ENCODE peak calls at places on chromosome 16, in four cellular contexts. H, O, Z and C are unnamed samples. For H3K4me1, the result is how much of the 10 kb centered on the place peaks cover.

GRCh38 chr16:72198021-72198420 is 26.1 kb upstream of the PMFBP1 start:
- DNase-seq in Z (no peak), O (peak), H (no peak), C (no peak)

GRCh38 chr16:57627184-57627871 is 1.1 kb upstream of the ADGRG1 start:
- DNase-seq in H (no peak), O (no peak), Z (no peak), C (no peak)

GRCh38 chr16:81798311-81799137 is 19.4 kb downstream of the PLCG2 start:
- DNase-seq in H (no peak), Z (peak), O (no peak), C (no peak)

GRCh38 chr16:89612415-89612814 is 1.0 kb upstream of the DPEP1 start:
- DNase-seq in H (no peak), Z (no peak), O (no peak), C (no peak)

GRCh38 chr16:89621136-89621697 is 7.8 kb downstream of the DPEP1 start:
- DNase-seq in O (no peak), H (no peak), Z (no peak), C (no peak)

GRCh38 chr16:10616744-10617640 is 36.6 kb upstream of the EMP2 start:
- DNase-seq in H (peak), Z (no peak), O (peak), C (peak)

GRCh38 chr16:67395458-67396158 is 2.3 kb upstream of the TPPP3 start:
- DNase-seq in Z (peak), H (no peak), O (no peak), C (no peak)

GRCh38 chr16:64717871-64718270 is 404.0 kb downstream of the CDH11 start:
- DNase-seq in O (no peak), H (no peak), Z (no peak), C (no peak)

GRCh38 chr16:68374251-68374805 is 63.5 kb downstream of the PRMT7 start:
- DNase-seq in Z (no peak), O (no peak), H (no peak), C (no peak)

GRCh38 chr16:85927326-85927725 is 28.4 kb downstream of the IRF8 start:
- DNase-seq in O (no peak), H (no peak), Z (no peak), C (no peak)

GRCh38 chr16:85927938-85928337 is 29.0 kb downstream of the IRF8 start:
- DNase-seq in H (no peak), Z (no peak), O (no peak), C (no peak)

GRCh38 chr16:85928411-85928820 is 29.5 kb downstream of the IRF8 start:
- DNase-seq in H (peak), O (no peak), Z (no peak), C (no peak)

GRCh38 chr16:85924675-85925074 is 25.7 kb downstream of the IRF8 start:
- DNase-seq in Z (no peak), O (no peak), H (no peak), C (no peak)

DNA sequence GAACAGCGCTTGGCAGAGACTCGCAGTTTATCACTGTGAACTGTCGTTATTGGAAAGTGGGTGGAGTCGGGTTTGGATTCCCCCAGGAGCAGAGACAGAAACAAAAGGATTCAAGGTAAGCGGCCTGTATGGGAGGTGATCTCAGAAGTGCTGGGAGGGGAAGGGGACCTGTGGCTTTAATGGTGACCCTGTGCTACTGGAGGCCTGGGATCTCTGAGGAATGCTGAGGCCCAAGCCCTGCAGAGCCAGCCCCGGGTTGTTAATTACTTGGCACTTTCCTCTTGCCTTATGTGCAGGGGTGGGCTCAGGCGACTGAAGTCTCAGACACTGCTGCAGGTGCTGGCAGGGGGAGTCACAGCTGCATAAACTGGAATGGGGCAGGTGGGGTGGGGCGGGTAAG is 27.4 kb downstream of the IRF8 start:
- DNase-seq in O (no peak), Z (no peak), H (no peak), C (no peak)
- H3K4me1 ChIP-seq in O (under half), Z (under half), H (under half), C (under half)

GRCh38 chr16:88610080-88610479 is 28.3 kb upstream of the IL17C start:
- DNase-seq in O (no peak), Z (no peak), H (no peak), C (no peak)

GRCh38 chr16:88613911-88614817 is 24.2 kb upstream of the IL17C start:
- DNase-seq in O (no peak), Z (no peak), H (no peak), C (no peak)

GRCh38 chr16:88608076-88608475 is 30.3 kb upstream of the IL17C start:
- DNase-seq in O (no peak), H (no peak), Z (no peak), C (no peak)

GRCh38 chr16:88613293-88613692 is 25.1 kb upstream of the IL17C start:
- DNase-seq in H (no peak), O (no peak), Z (no peak), C (no peak)

DNA sequence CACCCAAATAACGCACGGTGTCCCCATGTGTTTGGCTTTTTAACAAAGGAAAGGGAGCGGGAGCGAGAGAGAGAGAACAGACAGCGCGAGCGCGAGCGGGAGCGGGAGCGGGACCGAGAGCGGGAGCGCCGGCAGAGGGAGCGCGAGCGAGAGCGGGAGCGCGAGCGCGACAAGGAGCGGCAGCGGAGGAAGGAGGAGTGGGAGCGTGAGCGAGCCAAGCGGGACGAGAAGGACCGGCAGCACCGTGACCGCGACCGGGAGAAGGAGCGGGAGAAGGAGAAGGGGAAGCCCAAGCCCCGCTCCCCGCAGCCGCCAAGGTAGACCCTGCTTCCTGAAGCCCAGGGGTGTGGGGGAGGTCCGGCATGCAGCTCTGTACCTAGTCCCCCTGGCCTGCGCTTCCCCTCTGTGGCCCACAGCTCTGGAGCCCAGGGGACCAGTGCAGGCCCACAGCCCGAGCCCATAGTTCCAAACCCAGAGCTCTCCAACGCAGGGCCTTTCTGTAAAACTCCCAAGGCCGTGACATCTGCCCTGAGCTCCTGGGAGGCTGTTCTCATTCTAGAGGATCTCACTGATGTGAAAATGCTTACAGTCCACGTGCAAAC is 27.1 kb upstream of the IL17C start:
- DNase-seq in Z (no peak), O (no peak), H (no peak), C (no peak)
- TF ChIP-seq CTCF in Z (no peak), O (no peak), H (no peak), C (no peak)

DNA sequence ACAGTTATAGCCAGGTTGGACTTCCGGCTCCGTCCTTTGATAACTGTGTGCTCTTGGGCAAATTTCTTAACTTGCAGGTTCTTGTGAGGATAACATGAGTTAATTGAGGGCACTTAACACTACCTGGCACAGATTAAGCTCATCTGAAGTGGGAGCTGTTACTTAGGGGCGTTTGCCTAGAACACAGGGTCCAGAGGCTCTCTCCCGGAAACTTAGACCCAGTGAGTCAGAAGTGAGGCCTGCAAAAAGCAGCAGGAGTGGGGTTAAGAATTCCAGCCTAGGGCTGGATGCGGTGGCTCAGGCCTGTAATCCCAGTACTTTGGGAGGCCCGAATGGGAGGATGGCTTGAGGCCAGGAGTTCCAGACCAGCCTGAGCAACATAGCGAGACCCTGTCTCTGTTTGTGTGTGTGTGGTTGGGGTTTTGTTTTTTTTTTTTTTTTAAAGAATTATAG is 1.4 kb downstream of the MVP start:
- DNase-seq in O (peak), Z (no peak), H (no peak), C (peak)
- H3K4me1 ChIP-seq in O (half or more), Z (half or more), H (under half), C (under half)

DNA sequence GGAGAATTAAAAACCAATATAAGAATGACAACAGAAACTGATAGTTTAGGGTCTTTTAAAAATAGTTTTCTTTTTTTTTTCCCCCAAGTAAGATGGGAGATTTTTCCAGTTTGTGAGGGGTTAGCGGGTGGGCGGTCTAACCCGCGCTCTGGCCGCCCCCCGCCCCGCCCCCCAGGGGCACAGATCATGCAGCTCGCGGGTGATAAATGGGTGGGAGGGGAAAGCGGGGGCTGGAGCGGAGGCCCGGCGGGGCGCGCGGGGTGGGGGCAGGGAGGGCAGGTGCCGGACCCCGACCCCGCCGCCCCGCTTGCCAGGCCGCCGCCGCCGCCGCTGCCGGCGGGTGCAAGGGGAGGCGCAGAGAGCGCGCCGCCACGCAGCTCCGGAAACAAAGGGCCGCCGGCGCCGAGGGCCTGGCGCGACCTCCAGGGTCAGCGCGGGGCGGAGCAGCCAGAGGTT is 60.1 kb upstream of the GSE1 start:
- DNase-seq in Z (no peak), H (no peak), O (no peak), C (no peak)
- TF ChIP-seq CTCF in Z (no peak), H (no peak), O (no peak), C (no peak)

DNA sequence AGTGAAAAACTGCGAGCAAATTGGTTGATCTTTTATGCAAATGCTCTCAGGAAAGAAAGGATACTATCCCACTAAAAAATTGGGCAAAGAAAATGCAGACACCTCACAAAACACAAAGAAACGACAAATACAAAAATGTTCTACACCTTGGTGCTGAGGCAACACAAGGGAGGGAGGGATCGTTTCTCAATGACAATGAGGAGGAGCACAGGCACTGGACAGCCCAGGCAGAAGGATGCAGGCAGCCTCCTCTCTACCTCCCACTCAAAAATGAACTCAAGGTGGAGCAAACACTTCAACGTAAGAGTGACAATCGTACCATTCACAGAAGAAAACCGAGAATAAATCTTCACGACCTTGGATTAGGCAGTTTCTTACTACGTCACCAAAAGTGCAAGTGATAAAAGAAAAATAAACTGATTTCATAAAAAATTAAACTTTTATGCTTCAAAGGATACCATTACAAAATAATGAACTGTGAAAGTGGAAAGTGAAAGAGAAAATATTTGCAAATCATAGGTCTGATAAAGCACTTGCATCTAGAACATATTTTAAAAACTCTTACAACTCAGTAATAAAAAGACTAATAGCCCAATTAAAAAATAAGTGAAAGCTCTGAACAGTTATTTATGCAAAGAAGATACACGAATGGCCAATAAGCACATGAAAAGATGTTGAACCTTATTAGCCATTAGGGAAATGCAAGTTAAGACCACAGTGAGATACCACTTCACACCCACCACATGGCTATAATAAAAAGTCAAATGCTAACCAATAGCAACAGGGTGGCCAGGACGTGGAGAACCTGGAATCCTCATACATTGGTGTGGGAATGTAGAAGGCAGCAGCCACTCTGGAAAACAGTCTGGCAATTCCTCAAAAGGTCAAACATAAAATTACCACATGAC is 80.8 kb upstream of the TRAP1 start:
- DNase-seq in H (no peak), O (no peak), Z (no peak), C (no peak)
- H3K4me1 ChIP-seq in H (half or more), O (under half), Z (under half), C (under half)

DNA sequence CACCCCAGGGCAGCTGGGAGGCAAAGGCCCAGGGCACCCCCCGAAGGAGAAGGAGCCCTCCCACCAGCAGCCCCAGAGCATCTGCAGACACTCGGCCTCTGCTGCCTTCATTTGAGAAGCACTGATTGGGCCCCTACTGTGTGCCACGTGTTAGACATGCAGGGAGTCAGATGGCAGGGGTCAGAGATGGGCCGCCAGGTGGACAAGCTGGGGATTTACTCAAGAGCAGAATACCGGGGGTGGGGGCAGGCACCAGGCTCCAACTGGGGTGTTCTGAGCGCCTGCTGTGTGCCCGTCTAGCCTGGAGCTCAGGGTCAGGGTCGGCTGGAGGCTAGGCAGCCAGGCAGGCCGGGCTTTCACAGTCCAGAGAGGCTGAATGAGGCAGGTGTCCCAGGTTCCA is 18.7 kb downstream of the TPSG1 start:
- DNase-seq in H (no peak), Z (no peak), O (no peak), C (no peak)
- TF ChIP-seq CTCF in H (no peak), Z (no peak), O (no peak), C (no peak)

DNA sequence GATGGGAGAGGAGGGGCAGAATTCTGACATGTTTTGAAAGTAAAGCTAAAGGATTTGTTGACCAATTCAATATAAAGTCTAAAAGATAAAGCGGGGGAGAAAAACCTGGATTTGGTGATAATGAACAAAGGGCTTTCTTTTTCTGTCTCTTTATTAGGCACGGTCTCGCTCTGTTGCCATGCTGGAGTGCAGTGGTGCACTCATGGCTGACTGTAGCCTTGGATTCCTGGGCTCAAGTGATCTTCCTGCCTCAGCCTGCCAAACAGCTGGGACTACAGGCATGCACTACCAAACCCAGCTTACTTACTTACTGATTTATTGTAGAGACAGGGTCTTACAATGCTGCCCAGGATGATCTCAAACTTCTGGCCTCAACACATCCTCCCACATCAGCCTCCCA is 7.5 kb downstream of the CDR2 start:
- DNase-seq in O (no peak), Z (no peak), H (no peak), C (no peak)
- H3K4me1 ChIP-seq in O (under half), Z (under half), H (under half), C (under half)